ENCODE peak calls at places on chromosomes 2 and 18, in five cellular contexts. K is tibial nerve, F is IMR-90, V is fibroblast of lung, D is lower lobe of right lung. O is an unnamed sample. For H3K9me3, the result is how much of the 10 kb centered on the place peaks cover.

GRCh38 chr2:33497177-33497787 is 20.8 kb downstream of the RASGRP3 start:
- DNase-seq in K (no peak), F (no peak), V (peak), D (no peak), O (no peak)

GRCh38 chr2:219571311-219572236 is at the start of gene OBSL1:
- DNase-seq in K (peak), F (peak), V (peak), D (peak), O (peak)

GRCh38 chr2:51510298-51510697 is 478.4 kb upstream of the NRXN1 start:
- DNase-seq in K (no peak), F (no peak), V (no peak), D (no peak), O (no peak)

GRCh38 chr18:3525870-3526420 is 76.0 kb downstream of the TGIF1 start:
- DNase-seq in K (no peak), F (no peak), V (no peak), D (no peak), O (no peak)

GRCh38 chr2:67974564-67975430 is 88.0 kb downstream of the C1D start:
- DNase-seq in K (peak), F (no peak), V (peak), D (peak), O (peak)

GRCh38 chr2:88307817-88308216 is 137.7 kb downstream of the THNSL2 start:
- DNase-seq in K (no peak), F (peak), V (no peak), D (no peak), O (no peak)

GRCh38 chr2:151478011-151478410 is 68.3 kb downstream of the RIF1 start:
- DNase-seq in K (no peak), F (peak), V (peak), D (no peak), O (no peak)

GRCh38 chr2:165469417-165469816 is at the start of gene CSRNP3:
- DNase-seq in K (peak), F (peak), V (peak), D (no peak), O (peak)

GRCh38 chr2:49839818-49840217 is 685.5 kb upstream of the FSHR start:
- DNase-seq in K (no peak), F (no peak), V (no peak), D (no peak), O (no peak)

GRCh38 chr2:205925373-205926337 is 160.3 kb downstream of the INO80D start:
- DNase-seq in K (peak), F (peak), V (peak), D (peak), O (peak)

GRCh38 chr2:241228081-241228859 is 39.8 kb downstream of the ANO7 start:
- DNase-seq in K (no peak), F (no peak), V (no peak), D (peak), O (no peak)

GRCh38 chr18:65235966-65236634 is 514.7 kb upstream of the CDH7 start:
- DNase-seq in K (no peak), F (no peak), V (no peak), D (no peak), O (no peak)

GRCh38 chr2:180413331-180413730 is 406.2 kb upstream of the CWC22 start:
- DNase-seq in K (no peak), F (no peak), V (no peak), D (no peak), O (no peak)

GRCh38 chr2:62660087-62660486 is 45.4 kb upstream of the EHBP1 start:
- DNase-seq in K (no peak), F (no peak), V (no peak), D (no peak), O (no peak)

GRCh38 chr2:112916145-112916571 is 5.2 kb downstream of the IL37 start:
- DNase-seq in K (no peak), F (no peak), V (no peak), D (no peak), O (no peak)

GRCh38 chr2:165745916-165746315 is 48.1 kb downstream of the GALNT3 start:
- DNase-seq in K (no peak), F (no peak), V (peak), D (peak), O (no peak)

GRCh38 chr2:85605406-85606115 is 3.1 kb upstream of the TMEM150A start:
- DNase-seq in K (no peak), F (peak), V (peak), D (no peak), O (no peak)

GRCh38 chr2:179376881-179377280 is 112.2 kb upstream of the SESTD1 start:
- DNase-seq in K (no peak), F (peak), V (peak), D (no peak), O (no peak)

GRCh38 chr2:3779650-3780049 is 76.3 kb downstream of the DCDC2C start:
- DNase-seq in K (no peak), F (no peak), V (no peak), D (no peak), O (no peak)

GRCh38 chr2:234954551-234954992 is 2.8 kb downstream of the SH3BP4 start:
- DNase-seq in K (no peak), F (peak), V (no peak), D (peak), O (peak)

GRCh38 chr2:27233341-27233740 is 16.2 kb downstream of the CAD start:
- DNase-seq in K (no peak), F (no peak), V (no peak), D (no peak), O (no peak)

GRCh38 chr2:191030521-191031154 is 16.7 kb upstream of the STAT1 start:
- DNase-seq in K (peak), F (peak), V (peak), D (no peak), O (no peak)

GRCh38 chr2:182650704-182651103 is 65.4 kb upstream of the DNAJC10 start:
- DNase-seq in K (no peak), F (peak), V (peak), D (no peak), O (no peak)

GRCh38 chr2:151070253-151070652 is 191.4 kb downstream of the RBM43 start:
- DNase-seq in K (no peak), F (no peak), V (no peak), D (no peak), O (no peak)

GRCh38 chr18:43525149-43525548 is 247.9 kb upstream of the SYT4 start:
- DNase-seq in K (no peak), F (no peak), V (no peak), D (no peak), O (no peak)

GRCh38 chr18:50928551-50928950 is 39.3 kb upstream of the ELAC1 start:
- DNase-seq in K (no peak), F (peak), V (no peak), D (no peak), O (no peak)

GRCh38 chr18:3014501-3015202 is 1.7 kb upstream of the LPIN2 start:
- DNase-seq in K (no peak), F (no peak), V (no peak), D (no peak), O (no peak)

GRCh38 chr18:11728247-11728646 is 39.2 kb downstream of the GNAL start:
- DNase-seq in K (no peak), F (no peak), V (peak), D (no peak), O (no peak)

GRCh38 chr2:39431592-39432316 is 5.3 kb downstream of the MAP4K3 start:
- DNase-seq in K (peak), F (peak), V (peak), D (no peak), O (no peak)

GRCh38 chr2:3349211-3349693 is 28.4 kb downstream of the EIPR1 start:
- DNase-seq in K (no peak), F (peak), V (no peak), D (no peak), O (no peak)

DNA sequence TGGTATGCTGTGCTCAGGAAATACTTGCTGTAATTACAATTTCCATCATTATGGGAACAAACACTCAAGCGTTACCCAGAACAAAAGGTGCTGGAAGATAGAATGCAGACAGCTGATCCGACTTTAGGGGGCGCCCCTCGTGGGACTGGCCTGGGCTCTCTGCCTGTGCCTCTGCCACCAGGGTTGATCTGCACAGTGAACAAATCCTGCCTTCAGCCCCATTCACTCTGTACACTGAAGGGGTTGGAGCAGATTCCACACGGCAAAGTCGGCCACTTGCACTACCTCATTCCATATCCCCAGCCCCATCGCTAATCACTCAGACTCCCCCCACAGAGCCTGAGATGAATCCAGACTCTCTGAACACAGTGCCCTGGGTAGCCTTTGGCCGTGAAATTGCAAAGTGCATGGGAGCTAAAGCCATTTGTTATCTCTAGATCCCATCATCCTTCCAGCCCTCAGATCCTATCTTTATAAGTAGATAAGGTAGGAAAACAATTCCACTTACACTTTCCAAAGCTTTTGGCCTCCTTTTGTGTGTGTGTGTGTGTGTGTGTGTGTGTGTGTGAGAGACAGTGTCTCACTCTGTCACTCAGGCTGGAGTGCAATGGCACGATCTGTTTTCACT is 69.3 kb downstream of the INPP5D start:
- DNase-seq in K (no peak), F (no peak), V (no peak), D (no peak), O (no peak)
- TF ChIP-seq CTCF in K (no peak), F (no peak), V (no peak), D (no peak), O (no peak)

DNA sequence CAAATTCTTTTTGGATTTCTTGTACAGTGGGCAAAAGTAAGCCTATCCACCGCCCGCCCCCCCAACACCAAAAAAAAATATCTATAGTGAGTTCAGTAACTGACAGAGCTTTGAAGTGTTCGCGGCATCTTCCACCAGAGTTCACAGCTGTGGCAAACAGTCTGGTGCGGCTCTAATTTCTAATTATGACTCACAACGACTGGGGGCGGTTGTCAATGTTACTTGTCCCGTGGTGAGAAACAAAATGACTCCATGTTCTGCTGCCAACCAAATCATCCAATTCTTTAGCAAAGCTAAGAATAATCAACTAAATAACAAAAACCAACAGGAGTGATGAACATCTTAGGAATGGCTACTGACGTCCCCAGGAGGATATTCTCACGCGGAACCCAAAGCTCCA is 392.5 kb upstream of the SALL3 start:
- DNase-seq in K (no peak), F (no peak), V (no peak), D (no peak), O (no peak)
- H3K9me3 ChIP-seq in K (under half), F (under half), V (under half), D (under half), O (under half)

DNA sequence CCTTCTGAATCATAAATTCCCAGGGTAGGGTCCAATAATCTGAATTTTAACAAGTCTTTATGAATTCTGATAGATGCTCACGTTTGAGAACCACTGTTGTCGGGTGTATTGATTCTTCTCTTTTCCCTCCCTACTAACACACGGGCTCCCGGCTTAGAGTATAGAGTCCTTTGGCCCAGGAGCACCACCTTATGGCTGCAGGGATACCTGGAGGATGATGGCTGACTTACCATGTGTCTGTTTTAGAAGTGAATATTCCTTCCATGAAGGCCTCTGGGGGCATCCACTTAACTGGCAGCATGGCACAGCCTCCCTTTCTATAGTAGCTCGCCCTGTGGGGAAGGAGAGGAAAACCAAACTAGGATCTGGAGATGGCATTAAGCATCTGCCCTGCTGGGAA is 91.7 kb downstream of the CLIP4 start:
- DNase-seq in K (no peak), F (no peak), V (no peak), D (no peak), O (no peak)
- TF ChIP-seq CTCF in K (no peak), F (no peak), V (no peak), D (no peak), O (no peak)

DNA sequence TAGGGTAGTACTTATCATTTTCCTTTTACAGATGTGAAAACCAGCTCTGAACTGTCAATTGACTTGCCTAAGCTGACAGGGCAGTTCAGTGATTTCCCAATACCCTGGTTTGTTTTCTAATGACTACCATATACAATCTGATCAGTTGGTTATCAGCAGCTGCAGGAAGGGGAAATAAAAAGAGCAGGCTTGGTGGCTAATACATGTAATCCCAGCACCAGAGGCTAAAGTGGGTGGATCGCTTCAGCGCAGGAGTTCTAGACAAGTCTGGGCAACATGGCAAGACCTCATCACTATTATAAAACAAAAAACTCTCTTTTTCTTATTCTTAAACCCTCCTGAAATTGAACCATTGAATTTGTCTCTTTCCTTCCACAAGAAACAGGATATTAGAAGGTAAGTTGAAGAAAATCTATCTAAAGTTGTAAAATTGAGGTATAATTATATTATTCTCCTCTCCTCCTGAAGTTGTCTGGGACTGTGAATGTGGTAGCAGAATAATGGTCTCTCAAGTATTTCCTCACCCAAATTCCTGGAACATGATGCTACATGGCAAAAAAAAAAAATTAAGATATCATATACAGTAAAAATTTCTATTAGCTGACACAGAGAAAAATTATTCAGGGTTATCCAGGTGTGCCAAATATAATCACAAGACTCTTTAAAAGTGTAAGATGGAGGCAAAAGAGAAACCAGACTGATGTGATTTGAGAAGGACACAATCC is 1441.6 kb downstream of the SUCLG1 start:
- DNase-seq in K (no peak), F (no peak), V (no peak), D (no peak), O (no peak)
- H3K9me3 ChIP-seq in K (under half), F (under half), V (under half), D (under half), O (under half)

GRCh38 chr2:203394519-203395227 is 66.5 kb downstream of the ABI2 start:
- DNase-seq in K (no peak), F (no peak), V (no peak), D (no peak), O (no peak)
- TF ChIP-seq CTCF in K (no peak), F (no peak), V (no peak), D (no peak), O (no peak)

GRCh38 chr2:194382221-194382620 is 1274.8 kb upstream of the SLC39A10 start:
- DNase-seq in K (no peak), F (no peak), V (no peak), D (no peak), O (no peak)

GRCh38 chr2:194385376-194385775 is 1271.7 kb upstream of the SLC39A10 start:
- DNase-seq in K (no peak), F (no peak), V (no peak), D (no peak), O (no peak)

GRCh38 chr2:194380011-194380410 is 1277.0 kb upstream of the SLC39A10 start:
- DNase-seq in K (no peak), F (no peak), V (no peak), D (no peak), O (no peak)

DNA sequence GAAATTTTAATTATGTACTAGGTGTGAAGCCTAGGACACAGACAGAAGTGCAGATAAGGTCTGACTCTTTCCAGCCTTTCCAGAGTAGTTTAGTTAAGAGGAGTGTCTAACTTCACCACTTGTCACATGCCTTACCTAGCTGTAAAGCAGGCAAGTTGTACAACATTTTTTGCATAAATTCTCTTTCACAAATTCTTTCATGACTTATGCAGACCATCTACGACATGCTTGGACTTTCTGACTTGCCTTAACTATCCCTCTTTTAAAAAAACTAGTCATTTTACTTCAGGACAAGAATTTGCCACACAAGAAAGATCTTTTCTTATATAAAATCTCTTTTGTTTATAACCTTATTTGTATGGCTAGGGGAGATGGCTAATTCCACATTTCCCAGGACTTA is 1273.6 kb upstream of the SLC39A10 start:
- DNase-seq in K (no peak), F (no peak), V (peak), D (no peak), O (no peak)
- H3K9me3 ChIP-seq in K (under half), F (under half), V (under half), D (under half), O (under half)

GRCh38 chr18:67997496-67997895 is 481.0 kb upstream of the DSEL start:
- DNase-seq in K (no peak), F (no peak), V (no peak), D (no peak), O (no peak)
- TF ChIP-seq CTCF in K (no peak), F (no peak), V (no peak), D (no peak), O (no peak)